ENCODE peak calls at places on chromosomes 3 and 15, in seven cellular contexts. J, Z, N, G, Q, E and V are unnamed samples.

GRCh38 chr3:74651239-74651638 is 36.8 kb upstream of the CNTN3 start:
- DNase-seq in J (no peak), Z (no peak), N (no peak), G (no peak), Q (no peak), E (no peak), V (no peak)

GRCh38 chr15:60620707-60621106 is 141.8 kb upstream of the ICE2 start:
- DNase-seq in J (peak; percentile 64), Z (no peak), N (no peak), G (no peak), Q (no peak), E (no peak), V (no peak)

GRCh38 chr15:64501396-64501716 is 41.0 kb downstream of the ZNF609 start:
- DNase-seq in J (no peak), Z (no peak), N (no peak), G (peak; percentile 35), Q (no peak), E (no peak), V (no peak)

GRCh38 chr3:49906004-49906860 is 2.6 kb upstream of the MST1R start:
- DNase-seq in J (peak; percentile 81), Z (peak; percentile 80), N (peak; percentile 36), G (peak; percentile 52), Q (peak; percentile 28), E (peak; percentile 31), V (no peak)

GRCh38 chr15:42275780-42276395 is 2.7 kb upstream of the TMEM87A start:
- DNase-seq in J (no peak), Z (peak; percentile 21), N (no peak), G (no peak), Q (no peak), E (no peak), V (no peak)

GRCh38 chr3:177521305-177521704 is 324.0 kb upstream of the TBL1XR1 start:
- DNase-seq in J (peak; percentile 87), Z (peak; percentile 21), N (no peak), G (no peak), Q (no peak), E (peak; percentile 72), V (no peak)

GRCh38 chr3:141782386-141782932 is 19.3 kb downstream of the GRK7 start:
- DNase-seq in J (no peak), Z (no peak), N (no peak), G (no peak), Q (no peak), E (no peak), V (no peak)

GRCh38 chr3:120436523-120437050 is 14.2 kb downstream of the FSTL1 start:
- DNase-seq in J (no peak), Z (no peak), N (no peak), G (no peak), Q (no peak), E (no peak), V (no peak)

GRCh38 chr3:185082829-185083228 is 70.0 kb downstream of the C3orf70 start:
- DNase-seq in J (no peak), Z (no peak), N (no peak), G (no peak), Q (no peak), E (no peak), V (no peak)

GRCh38 chr3:139561959-139562676 is 22.6 kb upstream of the RBP1 start:
- DNase-seq in J (no peak), Z (peak; percentile 72), N (no peak), G (peak; percentile 33), Q (peak; percentile 32), E (no peak), V (no peak)

GRCh38 chr3:59759298-59760169 is 709.7 kb upstream of the CFAP20DC start:
- DNase-seq in J (no peak), Z (no peak), N (no peak), G (peak; percentile 20), Q (no peak), E (peak; percentile 41), V (no peak)

GRCh38 chr15:60009124-60009523 is 5.0 kb downstream of the FOXB1 start:
- DNase-seq in J (no peak), Z (no peak), N (no peak), G (no peak), Q (no peak), E (no peak), V (no peak)

GRCh38 chr3:172562881-172563835 is 39.9 kb upstream of the TNFSF10 start:
- DNase-seq in J (no peak), Z (no peak), N (no peak), G (no peak), Q (peak; percentile 48), E (no peak), V (no peak)

GRCh38 chr15:81293728-81294500 is 30.0 kb downstream of the STARD5 start:
- DNase-seq in J (no peak), Z (no peak), N (no peak), G (no peak), Q (no peak), E (no peak), V (peak; percentile 66)

GRCh38 chr15:42832577-42832976 is 88.0 kb downstream of the TTBK2 start:
- DNase-seq in J (no peak), Z (no peak), N (no peak), G (no peak), Q (peak; percentile 88), E (no peak), V (no peak)

GRCh38 chr3:152109038-152109437 is 159.7 kb upstream of the MBNL1 start:
- DNase-seq in J (no peak), Z (no peak), N (no peak), G (no peak), Q (no peak), E (no peak), V (no peak)

GRCh38 chr3:64530434-64531049 is 157.3 kb downstream of the ADAMTS9 start:
- DNase-seq in J (no peak), Z (peak; percentile 79), N (no peak), G (peak; percentile 74), Q (peak; percentile 56), E (peak; percentile 77), V (no peak)

GRCh38 chr3:89690649-89691048 is 583.2 kb downstream of the EPHA3 start:
- DNase-seq in J (no peak), Z (no peak), N (no peak), G (no peak), Q (no peak), E (no peak), V (no peak)

GRCh38 chr3:117059054-117059989 is 349.7 kb downstream of the TUSC7 start:
- DNase-seq in J (no peak), Z (peak; percentile 57), N (no peak), G (no peak), Q (no peak), E (no peak), V (no peak)

GRCh38 chr3:196431193-196432136 is 762 bp downstream of the UBXN7 start:
- DNase-seq in J (peak; percentile 76), Z (peak; percentile 32), N (no peak), G (peak; percentile 15), Q (peak; percentile 40), E (no peak), V (peak; percentile 2)

GRCh38 chr3:177451940-177452484 is 254.7 kb upstream of the TBL1XR1 start:
- DNase-seq in J (no peak), Z (no peak), N (no peak), G (no peak), Q (peak; percentile 55), E (no peak), V (no peak)

GRCh38 chr3:136956994-136957393 is 789 bp upstream of the IL20RB start:
- DNase-seq in J (no peak), Z (no peak), N (no peak), G (no peak), Q (no peak), E (no peak), V (no peak)

GRCh38 chr3:40476478-40477470 is at the start of gene ZNF619:
- DNase-seq in J (peak; percentile 88), Z (peak; percentile 77), N (peak; percentile 76), G (peak; percentile 66), Q (peak; percentile 71), E (peak; percentile 53), V (peak; percentile 33)

GRCh38 chr15:69060744-69061143 is 46.2 kb downstream of the NOX5 start:
- DNase-seq in J (no peak), Z (no peak), N (no peak), G (no peak), Q (no peak), E (no peak), V (no peak)

GRCh38 chr3:43559961-43560360 is 61.9 kb downstream of the ANO10 start:
- DNase-seq in J (no peak), Z (peak; percentile 8), N (no peak), G (no peak), Q (no peak), E (no peak), V (no peak)

GRCh38 chr3:29370451-29371420 is 89.9 kb downstream of the RBMS3 start:
- DNase-seq in J (no peak), Z (no peak), N (no peak), G (no peak), Q (no peak), E (no peak), V (no peak)

GRCh38 chr3:45011756-45012441 is 14.2 kb upstream of the CLEC3B start:
- DNase-seq in J (peak; percentile 67), Z (no peak), N (peak; percentile 77), G (no peak), Q (peak; percentile 83), E (peak; percentile 58), V (no peak)
- H3K27ac ChIP-seq in J (peak overlapping the region; percentile 81), Z (no peak overlapping the region), N (peak overlapping the region; percentile 94), G (no peak overlapping the region), Q (peak overlapping the region; percentile 80), E (peak overlapping the region; percentile 84), V (peak overlapping the region; percentile 23)

DNA sequence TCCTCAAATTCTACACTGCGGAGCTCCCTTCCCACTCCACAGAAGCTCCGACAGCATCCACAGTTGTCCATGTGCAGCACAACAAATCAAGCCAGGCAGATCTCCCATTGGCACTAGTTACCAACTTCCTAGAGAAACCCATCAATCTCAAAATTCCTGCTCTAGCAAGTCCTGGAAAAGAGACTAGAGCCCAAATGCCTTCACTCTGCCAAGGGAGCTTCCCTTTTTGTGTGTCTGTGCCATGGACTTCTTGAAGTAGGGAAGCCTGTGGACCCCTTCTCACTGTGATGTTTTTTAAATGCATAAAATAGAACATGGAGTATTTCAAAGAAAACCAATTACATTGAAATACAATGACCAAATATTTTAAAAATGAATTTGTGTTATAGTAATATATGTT is 59.1 kb downstream of the TGFBR2 start:
- DNase-seq in J (no peak), Z (no peak), N (no peak), G (no peak), Q (no peak), E (no peak), V (no peak)
- H3K27ac ChIP-seq in J (peak overlapping the region; percentile 15), Z (no peak overlapping the region), N (peak overlapping the region; percentile 81), G (no peak overlapping the region), Q (no peak overlapping the region), E (peak overlapping the region; percentile 42), V (peak overlapping the region; percentile 65)

DNA sequence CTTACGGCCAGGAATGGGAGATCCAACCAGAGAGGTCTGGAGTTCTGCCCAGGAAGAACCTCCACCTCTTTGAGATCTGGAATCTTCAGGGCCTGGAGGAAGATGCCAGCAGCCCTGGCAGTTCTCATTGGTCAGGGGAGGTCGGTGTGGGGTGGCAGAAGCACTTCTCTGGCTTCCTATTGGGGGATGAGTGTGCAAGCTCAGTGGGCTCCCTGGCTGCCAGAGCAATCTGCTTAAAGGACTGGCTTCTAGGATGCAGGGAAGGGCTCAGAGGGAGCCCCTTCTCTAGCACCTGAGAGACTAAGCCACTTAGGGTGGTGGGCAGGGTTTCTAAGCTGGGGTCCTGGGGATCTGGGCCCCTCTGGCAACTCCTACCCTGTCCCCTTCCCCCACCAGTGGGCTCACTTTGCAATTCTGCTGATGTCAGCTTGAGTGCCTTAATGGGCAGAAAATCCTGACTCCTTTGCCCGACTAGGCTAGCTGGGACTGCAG is 24.4 kb downstream of the SNX33 start:
- DNase-seq in J (no peak), Z (no peak), N (no peak), G (no peak), Q (no peak), E (no peak), V (no peak)
- H3K27ac ChIP-seq in J (peak overlapping the region; percentile 24), Z (no peak overlapping the region), N (peak overlapping the region; percentile 81), G (no peak overlapping the region), Q (peak overlapping the region; percentile 99), E (peak overlapping the region; percentile 90), V (no peak overlapping the region)

GRCh38 chr3:57555316-57555715 is 758 bp upstream of the PDE12 start:
- DNase-seq in J (no peak), Z (no peak), N (no peak), G (no peak), Q (no peak), E (no peak), V (no peak)
- H3K27ac ChIP-seq in J (peak overlapping the region; percentile 97), Z (no peak overlapping the region), N (peak overlapping the region; percentile 94), G (peak overlapping the region; percentile 95), Q (peak overlapping the region; percentile 85), E (peak overlapping the region; percentile 93), V (peak overlapping the region; percentile 91)